ENCODE peak calls at places on chromosome X, in four cellular contexts. Q is SK-N-SH, Y is GM12878, M is mammary epithelial cell. E is an unnamed sample.

GRCh38 chrX:153486163-153486562 is 8.6 kb upstream of the BGN start:
- DNase-seq in M (no peak), Y (no peak), Q (no peak), E (no peak)

GRCh38 chrX:45807572-45808425 is 607.1 kb upstream of the DIPK2B start:
- DNase-seq in Y (no peak), Q (no peak), M (peak; percentile 50), E (no peak)

GRCh38 chrX:148500428-148501120 is at the start of gene AFF2:
- DNase-seq in M (peak; percentile 1), Y (no peak), Q (peak; percentile 54), E (peak; percentile 47)

GRCh38 chrX:40952855-40953254 is 132.4 kb upstream of the USP9X start:
- DNase-seq in M (no peak), Q (no peak), Y (peak; percentile 26), E (no peak)

GRCh38 chrX:120499301-120500097 is 30.4 kb upstream of the LAMP2 start:
- DNase-seq in Y (no peak), M (no peak), Q (no peak), E (no peak)

GRCh38 chrX:11758400-11759171 is 549 bp downstream of the MSL3 start:
- DNase-seq in Q (peak; percentile 86), Y (no peak), M (peak; percentile 69), E (peak; percentile 86)

GRCh38 chrX:23826216-23826615 is 43.2 kb downstream of the SAT1 start:
- DNase-seq in M (peak; percentile 66), Q (no peak), Y (no peak), E (no peak)

GRCh38 chrX:42415636-42416035 is 362.3 kb downstream of the PPP1R2C start:
- DNase-seq in Q (no peak), Y (no peak), M (no peak), E (no peak)

GRCh38 chrX:45505214-45505613 is 304.5 kb upstream of the DIPK2B start:
- DNase-seq in Q (no peak), Y (no peak), M (peak; percentile 91), E (no peak)

GRCh38 chrX:140944710-140945109 is 57.7 kb upstream of the SPANXB1 start:
- DNase-seq in Q (no peak), M (no peak), Y (no peak), E (no peak)

GRCh38 chrX:56219702-56220101 is 12.5 kb upstream of the KLF8 start:
- DNase-seq in Q (no peak), Y (no peak), M (no peak), E (peak; percentile 11)

GRCh38 chrX:51332188-51332942 is at the start of gene NUDT10:
- DNase-seq in Q (peak; percentile 81), M (peak; percentile 51), Y (no peak), E (no peak)

GRCh38 chrX:48468693-48469691 is 1.1 kb downstream of the SLC38A5 start:
- DNase-seq in Q (no peak), M (no peak), Y (no peak), E (peak; percentile 56)

GRCh38 chrX:40329616-40330015 is 231.9 kb upstream of the BCOR start:
- DNase-seq in Y (no peak), M (no peak), Q (no peak), E (no peak)

GRCh38 chrX:150212672-150213480 is 150.2 kb upstream of the MAMLD1 start:
- DNase-seq in M (no peak), Q (no peak), Y (no peak), E (no peak)

GRCh38 chrX:340121-340520 is 21.5 kb upstream of the GTPBP6 start:
- DNase-seq in Q (no peak), M (no peak), Y (no peak), E (no peak)

GRCh38 chrX:54534271-54534670 is 4.3 kb downstream of the GNL3L start:
- DNase-seq in Q (no peak), Y (no peak), M (no peak), E (no peak)
- H3K4me1 ChIP-seq in Q (peaks cover 15% of the 10 kb centered on the region), Y (no peaks in the 10 kb centered on the region), M (peaks cover 11% of the 10 kb centered on the region), E (peaks cover 2% of the 10 kb centered on the region)

DNA sequence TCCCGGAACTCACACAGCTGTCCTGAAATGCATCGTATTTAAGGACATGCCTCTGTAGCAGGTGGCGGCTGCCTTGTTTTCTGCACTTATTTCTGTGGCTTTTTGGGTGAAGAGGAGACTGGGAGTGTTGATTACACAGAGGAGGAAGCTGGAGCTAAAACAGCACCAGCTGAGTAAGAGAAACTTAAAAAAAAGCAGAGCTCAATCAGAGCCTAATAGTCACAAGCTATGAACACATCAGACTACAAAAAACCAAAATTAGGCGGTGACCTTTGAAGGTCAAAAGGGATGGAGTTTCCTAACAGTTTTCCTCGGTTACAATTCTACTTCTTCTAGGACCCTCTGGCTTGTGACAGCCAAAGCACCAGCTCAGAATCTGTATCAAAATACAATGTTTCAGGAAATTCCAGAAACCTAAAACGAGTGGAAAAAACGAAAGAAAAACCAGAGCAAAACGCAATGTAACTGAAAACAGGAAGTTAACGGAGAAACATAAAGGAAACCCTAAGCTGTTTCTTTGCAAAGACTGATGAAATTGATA is 13.5 kb downstream of the PRKX start:
- DNase-seq in M (no peak), Q (no peak), Y (peak; percentile 19), E (peak; percentile 33)
- H4K20me1 ChIP-seq in M (no peaks in the 10 kb centered on the region), Q (no peaks in the 10 kb centered on the region), Y (no peaks in the 10 kb centered on the region), E (no peaks in the 10 kb centered on the region)

DNA sequence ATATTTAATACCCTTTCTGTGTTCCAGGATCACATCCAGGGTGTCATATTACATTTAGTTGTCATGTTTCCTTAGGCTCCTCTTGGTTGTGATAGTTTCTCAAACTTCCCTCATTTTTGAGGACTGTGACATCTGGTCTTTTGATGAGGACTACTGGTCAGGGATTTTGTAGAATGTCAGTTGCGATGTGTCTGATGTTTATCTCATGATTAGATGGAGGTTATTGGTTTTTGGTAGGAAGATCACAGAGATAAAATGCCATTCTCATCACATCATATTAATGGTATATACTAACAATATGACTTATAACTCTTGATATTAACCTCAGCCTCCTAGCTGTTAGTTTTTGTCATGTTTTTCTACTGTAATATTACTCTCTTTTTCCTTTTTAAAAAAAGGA is 753.9 kb upstream of the AMOT start:
- DNase-seq in Y (no peak), M (no peak), Q (no peak), E (no peak)
- H3K4me1 ChIP-seq in Y (no peaks in the 10 kb centered on the region), M (no peaks in the 10 kb centered on the region), Q (no peaks in the 10 kb centered on the region), E (no peaks in the 10 kb centered on the region)

DNA sequence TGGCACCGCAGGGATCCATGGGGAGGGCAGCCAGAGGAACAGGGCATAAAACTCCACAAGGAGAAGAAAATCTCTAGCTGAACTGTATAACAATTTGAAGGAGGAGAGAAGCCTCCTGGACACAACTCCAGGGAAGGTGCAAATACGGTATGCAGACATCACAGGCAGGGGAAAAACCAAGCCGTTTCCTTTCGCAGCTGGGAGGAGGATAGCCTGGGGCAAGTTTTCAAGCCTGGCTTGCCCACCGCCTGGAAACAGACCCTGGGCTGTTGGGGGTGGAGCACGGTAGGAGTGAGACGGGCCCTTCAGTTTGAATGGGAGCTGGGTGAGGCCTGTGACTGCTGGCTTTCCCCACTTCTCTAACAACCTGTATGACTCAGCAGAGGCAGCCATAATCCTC is 43.4 kb upstream of the TAF9B start:
- DNase-seq in Y (no peak), Q (no peak), M (no peak), E (no peak)
- H4K20me1 ChIP-seq in Y (no peaks in the 10 kb centered on the region), Q (no peaks in the 10 kb centered on the region), M (no peaks in the 10 kb centered on the region), E (no peaks in the 10 kb centered on the region)

GRCh38 chrX:118795528-118795927 is 28.1 kb upstream of the ZCCHC12 start:
- DNase-seq in Q (no peak), M (no peak), Y (no peak), E (no peak)
- H3K4me1 ChIP-seq in Q (no peaks in the 10 kb centered on the region), M (no peaks in the 10 kb centered on the region), Y (no peaks in the 10 kb centered on the region), E (no peaks in the 10 kb centered on the region)

DNA sequence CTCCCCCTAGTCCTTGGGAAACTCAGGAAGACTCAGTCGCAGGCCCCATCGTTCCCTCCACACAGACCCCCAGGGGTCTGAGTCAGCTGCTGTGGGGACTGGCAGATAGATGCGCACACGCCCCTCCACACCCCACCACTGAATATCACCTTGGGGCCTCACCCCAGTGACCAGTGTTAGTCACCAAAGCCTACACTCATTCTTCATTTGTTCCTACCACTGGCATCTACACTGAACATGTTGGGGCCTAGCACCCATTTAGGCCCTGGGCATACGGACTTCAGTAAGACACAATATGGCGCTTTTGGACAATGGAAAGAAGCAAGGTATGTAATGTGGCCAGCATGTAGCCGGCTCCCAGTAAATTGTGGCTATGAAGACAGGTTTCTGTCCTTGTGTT is 154.1 kb upstream of the PJA1 start:
- DNase-seq in Q (peak; percentile 3), Y (no peak), M (peak; percentile 53), E (no peak)
- H4K20me1 ChIP-seq in Q (no peaks in the 10 kb centered on the region), Y (no peaks in the 10 kb centered on the region), M (no peaks in the 10 kb centered on the region), E (no peaks in the 10 kb centered on the region)

DNA sequence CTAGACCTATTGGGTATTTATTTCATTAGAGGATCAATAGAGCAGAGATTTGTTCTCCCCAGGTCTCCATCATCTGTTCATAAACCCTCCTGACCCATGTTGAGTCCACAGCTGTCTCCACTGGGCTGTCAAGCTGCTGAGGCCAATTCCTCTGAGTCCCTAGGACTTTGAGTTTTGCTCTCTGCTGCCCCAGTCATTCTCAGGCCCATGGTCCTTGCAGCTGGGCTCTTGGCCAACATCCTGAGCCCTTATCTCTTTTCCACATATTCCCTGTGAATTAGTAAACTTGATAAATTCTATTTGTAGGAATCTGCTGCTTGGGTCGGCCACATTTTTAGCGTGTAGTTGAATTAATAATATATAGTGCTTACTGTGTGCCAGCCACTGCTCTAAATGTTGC is 41.9 kb downstream of the FHL1 start:
- DNase-seq in M (no peak), Y (no peak), Q (peak; percentile 21), E (no peak)
- H3K4me1 ChIP-seq in M (no peaks in the 10 kb centered on the region), Y (no peaks in the 10 kb centered on the region), Q (peaks cover 2% of the 10 kb centered on the region), E (no peaks in the 10 kb centered on the region)

E was measured in MM.1S.